ENCODE peak calls at places on chromosomes 7 and 10, in eight cellular contexts. V is amniotic epithelial cell; F is endothelial cell; M is left kidney; R is GM04503; G is activated effector memory CD4-positive, alpha-beta T cell treated with anti-CD3 and anti-CD28 coated beads, Interleukin-2, amount 50 U/mL, for 16 hours; E is NCI-H1436; X is LHCN-M2. T is an unnamed sample.
A peak's percentile ranks its signal among the peaks of the same experiment; 100 is the strongest.

GRCh38 chr10:94180576-94180975 is 182.2 kb downstream of the NOC3L start:
- DNase-seq in V (no peak), F (no peak), M (no peak), R (no peak), G (no peak), E (no peak), X (peak; percentile 44), T (no peak)

GRCh38 chr10:30727524-30727923 is 98.0 kb upstream of the LYZL2 start:
- DNase-seq in V (no peak), F (no peak), M (no peak), R (no peak), G (no peak), E (no peak), X (no peak), T (no peak)

GRCh38 chr7:98286093-98286525 is 4.6 kb downstream of the BRI3 start:
- DNase-seq in V (no peak), F (no peak), M (peak; percentile 49), R (peak; percentile 51), G (no peak), E (no peak), X (peak; percentile 82), T (no peak)

GRCh38 chr7:1669954-1670893 is at the start of gene ELFN1:
- DNase-seq in V (no peak), F (peak; percentile 53), M (peak; percentile 95), R (no peak), G (peak; percentile 43), E (no peak), X (no peak), T (peak; percentile 87)

GRCh38 chr7:25392571-25393338 is 164.5 kb upstream of the NPVF start:
- DNase-seq in V (no peak), F (no peak), M (no peak), R (no peak), G (no peak), E (no peak), X (no peak), T (no peak)

GRCh38 chr10:7872041-7872442 is 53.7 kb downstream of the TAF3 start:
- DNase-seq in V (no peak), F (no peak), M (peak; percentile 63), R (no peak), G (no peak), E (peak; percentile 40), X (peak; percentile 6), T (no peak)

GRCh38 chr7:151462306-151462779 is 22.4 kb upstream of the CRYGN start:
- DNase-seq in V (no peak), F (no peak), M (no peak), R (no peak), G (no peak), E (no peak), X (no peak), T (no peak)

GRCh38 chr10:75058142-75058541 is 53.3 kb upstream of the SAMD8 start:
- DNase-seq in V (peak; percentile 27), F (no peak), M (no peak), R (peak; percentile 74), G (no peak), E (no peak), X (no peak), T (no peak)

GRCh38 chr7:140060243-140060630 is 2.5 kb downstream of the PARP12 start:
- DNase-seq in V (no peak), F (no peak), M (no peak), R (no peak), G (peak; percentile 68), E (no peak), X (no peak), T (no peak)

GRCh38 chr7:135321556-135321955 is 87.9 kb downstream of the STRA8 start:
- DNase-seq in V (peak; percentile 22), F (no peak), M (no peak), R (no peak), G (no peak), E (no peak), X (peak; percentile 87), T (no peak)

GRCh38 chr7:94571816-94572215 is 62.2 kb downstream of the CASD1 start:
- DNase-seq in V (no peak), F (no peak), M (no peak), R (no peak), G (no peak), E (no peak), X (no peak), T (no peak)

GRCh38 chr7:131540491-131541162 is 15.8 kb downstream of the PODXL start:
- DNase-seq in V (peak; percentile 57), F (no peak), M (peak; percentile 38), R (no peak), G (no peak), E (no peak), X (no peak), T (no peak)

GRCh38 chr10:43708256-43708655 is 59.6 kb upstream of the ZNF32 start:
- DNase-seq in V (no peak), F (no peak), M (peak; percentile 34), R (no peak), G (no peak), E (no peak), X (no peak), T (no peak)

GRCh38 chr7:32030904-32031692 is 39.1 kb downstream of the PDE1C start:
- DNase-seq in V (no peak), F (no peak), M (no peak), R (no peak), G (no peak), E (no peak), X (no peak), T (no peak)

GRCh38 chr7:136874393-136875032 is 6.1 kb downstream of the CHRM2 start:
- DNase-seq in V (peak; percentile 52), F (no peak), M (peak; percentile 53), R (no peak), G (no peak), E (no peak), X (peak; percentile 50), T (no peak)

GRCh38 chr10:124646483-124647352 is 97.5 kb downstream of the FAM53B start:
- DNase-seq in V (peak; percentile 99), F (no peak), M (no peak), R (peak; percentile 71), G (no peak), E (no peak), X (peak; percentile 82), T (peak; percentile 49)

GRCh38 chr10:19832624-19833507 is 16.6 kb downstream of the PLXDC2 start:
- DNase-seq in V (peak; percentile 48), F (no peak), M (peak; percentile 81), R (no peak), G (no peak), E (no peak), X (no peak), T (no peak)

GRCh38 chr7:157525501-157525915 is 188.7 kb downstream of the DNAJB6 start:
- DNase-seq in V (no peak), F (no peak), M (no peak), R (no peak), G (no peak), E (no peak), X (no peak), T (no peak)

GRCh38 chr10:100341953-100342626 is 4.9 kb upstream of the SCD start:
- DNase-seq in V (peak; percentile 58), F (peak; percentile 63), M (peak; percentile 75), R (no peak), G (peak; percentile 68), E (peak; percentile 53), X (peak; percentile 50), T (peak; percentile 67)

GRCh38 chr7:118573065-118573464 is 348.6 kb downstream of the ANKRD7 start:
- DNase-seq in V (no peak), F (no peak), M (peak; percentile 15), R (no peak), G (no peak), E (no peak), X (no peak), T (no peak)

GRCh38 chr10:120286280-120286679 is 170.7 kb upstream of the PLPP4 start:
- DNase-seq in V (no peak), F (no peak), M (no peak), R (no peak), G (no peak), E (no peak), X (no peak), T (no peak)

GRCh38 chr7:126959649-126960048 is 293.1 kb downstream of the GRM8 start:
- DNase-seq in V (no peak), F (no peak), M (no peak), R (no peak), G (no peak), E (no peak), X (no peak), T (no peak)

GRCh38 chr7:79268730-79269129 is 184.7 kb downstream of the MAGI2 start:
- DNase-seq in V (no peak), F (no peak), M (no peak), R (no peak), G (no peak), E (no peak), X (no peak), T (no peak)

GRCh38 chr10:48656928-48657327 is 27.7 kb upstream of the WDFY4 start:
- DNase-seq in V (no peak), F (no peak), M (no peak), R (no peak), G (no peak), E (no peak), X (no peak), T (no peak)

GRCh38 chr7:80781561-80781979 is 137.3 kb downstream of the SEMA3C start:
- DNase-seq in V (peak; percentile 86), F (no peak), M (peak; percentile 18), R (peak; percentile 78), G (no peak), E (no peak), X (peak; percentile 93), T (no peak)

GRCh38 chr7:134778941-134779740 is at the start of gene CALD1:
- DNase-seq in V (peak; percentile 98), F (peak; percentile 80), M (peak; percentile 93), R (peak; percentile 99), G (no peak), E (no peak), X (peak; percentile 97), T (peak; percentile 28)

GRCh38 chr7:152588350-152588749 is 87.6 kb downstream of the XRCC2 start:
- DNase-seq in V (peak; percentile 84), F (no peak), M (peak; percentile 10), R (peak; percentile 55), G (no peak), E (no peak), X (peak; percentile 71), T (no peak)

GRCh38 chr10:71864861-71865473 is 13.9 kb upstream of the PSAP start:
- DNase-seq in V (peak; percentile 87), F (no peak), M (no peak), R (no peak), G (no peak), E (no peak), X (peak; percentile 78), T (no peak)

GRCh38 chr10:133022784-133023115 is 65.0 kb upstream of the ADGRA1 start:
- DNase-seq in V (no peak), F (no peak), M (peak; percentile 85), R (no peak), G (no peak), E (no peak), X (no peak), T (no peak)

GRCh38 chr10:101014230-101014884 is 14.7 kb downstream of the LZTS2 start:
- DNase-seq in V (peak; percentile 50), F (peak; percentile 90), M (peak; percentile 79), R (no peak), G (peak; percentile 90), E (peak; percentile 60), X (peak; percentile 66), T (peak; percentile 88)

GRCh38 chr10:11263039-11263345 is 245.3 kb downstream of the CELF2 start:
- DNase-seq in V (no peak), F (no peak), M (no peak), R (no peak), G (no peak), E (no peak), X (no peak), T (no peak)

GRCh38 chr7:115019882-115020605 is 98.2 kb downstream of the MDFIC start:
- DNase-seq in V (no peak), F (no peak), M (no peak), R (no peak), G (no peak), E (no peak), X (no peak), T (no peak)